ENCODE peak calls at places on chromosomes 6 and 20, in ten cellular contexts. W, I, Q, R, H, C, K, E, V and Z are unnamed samples.

GRCh38 chr6:1608976-1609661 is 596 bp upstream of the FOXC1 start:
- DNase-seq in W (peak; percentile 82), I (no peak), Q (no peak), R (no peak), H (peak; percentile 48), C (no peak), K (no peak), E (peak; percentile 51), V (peak; percentile 56), Z (no peak)

GRCh38 chr20:53352727-53353440 is 240.8 kb downstream of the ZNF217 start:
- DNase-seq in W (no peak), I (no peak), Q (no peak), R (no peak), H (no peak), C (no peak), K (no peak), E (no peak), V (no peak), Z (no peak)

GRCh38 chr20:10090588-10091166 is 55.9 kb downstream of the ANKEF1 start:
- DNase-seq in W (peak; percentile 76), I (peak; percentile 27), Q (peak; percentile 64), R (no peak), H (peak; percentile 75), C (peak; percentile 48), K (no peak), E (peak; percentile 67), V (peak; percentile 75), Z (no peak)

GRCh38 chr6:91299544-91300491 is 712.9 kb upstream of the MAP3K7 start:
- DNase-seq in W (peak; percentile 90), I (peak; percentile 51), Q (no peak), R (no peak), H (peak; percentile 49), C (no peak), K (no peak), E (no peak), V (peak; percentile 1), Z (no peak)

GRCh38 chr6:168822376-168822775 is 381.4 kb downstream of the SMOC2 start:
- DNase-seq in W (no peak), I (no peak), Q (no peak), R (no peak), H (no peak), C (no peak), K (no peak), E (no peak), V (no peak), Z (no peak)

GRCh38 chr6:165626711-165627110 is 36.3 kb downstream of the PDE10A start:
- DNase-seq in W (no peak), I (no peak), Q (no peak), R (no peak), H (no peak), C (no peak), K (no peak), E (no peak), V (no peak), Z (no peak)

GRCh38 chr20:16574656-16575355 is 1.6 kb upstream of the KIF16B start:
- DNase-seq in W (peak; percentile 95), I (peak; percentile 56), Q (peak; percentile 92), R (peak; percentile 97), H (peak; percentile 92), C (peak; percentile 80), K (peak; percentile 87), E (peak; percentile 83), V (peak; percentile 87), Z (peak; percentile 53)

GRCh38 chr20:8320306-8320705 is 188.2 kb downstream of the PLCB1 start:
- DNase-seq in W (no peak), I (no peak), Q (no peak), R (no peak), H (no peak), C (no peak), K (no peak), E (no peak), V (no peak), Z (no peak)

GRCh38 chr6:4805553-4806307 is 29.5 kb downstream of the CDYL start:
- DNase-seq in W (peak; percentile 92), I (peak; percentile 20), Q (peak; percentile 71), R (peak; percentile 74), H (peak; percentile 27), C (peak; percentile 61), K (no peak), E (peak; percentile 41), V (peak; percentile 45), Z (no peak)

GRCh38 chr6:72620866-72621242 is 1.0 kb upstream of the KCNQ5 start:
- DNase-seq in W (no peak), I (no peak), Q (no peak), R (peak; percentile 68), H (no peak), C (no peak), K (no peak), E (no peak), V (no peak), Z (no peak)

GRCh38 chr6:90458353-90459224 is 128.3 kb downstream of the MAP3K7 start:
- DNase-seq in W (no peak), I (no peak), Q (no peak), R (no peak), H (no peak), C (no peak), K (no peak), E (no peak), V (peak; percentile 27), Z (no peak)

GRCh38 chr20:168876-169275 is 11.6 kb downstream of the DEFB127 start:
- DNase-seq in W (no peak), I (no peak), Q (no peak), R (no peak), H (no peak), C (no peak), K (no peak), E (no peak), V (no peak), Z (no peak)

GRCh38 chr6:44133981-44134711 is 6.8 kb downstream of the TMEM63B start:
- DNase-seq in W (no peak), I (no peak), Q (no peak), R (no peak), H (no peak), C (no peak), K (no peak), E (no peak), V (no peak), Z (no peak)
- H3K27ac ChIP-seq in W (no peak overlapping the region), I (no peak overlapping the region), Q (peak overlapping the region; percentile 30), R (no peak overlapping the region), H (peak overlapping the region; percentile 88), C (peak overlapping the region; percentile 77), K (no peak overlapping the region), E (no peak overlapping the region), V (no peak overlapping the region), Z (no peak overlapping the region)

GRCh38 chr20:24770628-24771556 is 178.2 kb upstream of the CST7 start:
- DNase-seq in W (peak; percentile 26), I (no peak), Q (peak; percentile 22), R (no peak), H (no peak), C (no peak), K (peak; percentile 46), E (no peak), V (no peak), Z (no peak)
- H3K27ac ChIP-seq in W (no peak overlapping the region), I (no peak overlapping the region), Q (no peak overlapping the region), R (no peak overlapping the region), H (no peak overlapping the region), C (no peak overlapping the region), K (no peak overlapping the region), E (no peak overlapping the region), V (no peak overlapping the region), Z (no peak overlapping the region)

DNA sequence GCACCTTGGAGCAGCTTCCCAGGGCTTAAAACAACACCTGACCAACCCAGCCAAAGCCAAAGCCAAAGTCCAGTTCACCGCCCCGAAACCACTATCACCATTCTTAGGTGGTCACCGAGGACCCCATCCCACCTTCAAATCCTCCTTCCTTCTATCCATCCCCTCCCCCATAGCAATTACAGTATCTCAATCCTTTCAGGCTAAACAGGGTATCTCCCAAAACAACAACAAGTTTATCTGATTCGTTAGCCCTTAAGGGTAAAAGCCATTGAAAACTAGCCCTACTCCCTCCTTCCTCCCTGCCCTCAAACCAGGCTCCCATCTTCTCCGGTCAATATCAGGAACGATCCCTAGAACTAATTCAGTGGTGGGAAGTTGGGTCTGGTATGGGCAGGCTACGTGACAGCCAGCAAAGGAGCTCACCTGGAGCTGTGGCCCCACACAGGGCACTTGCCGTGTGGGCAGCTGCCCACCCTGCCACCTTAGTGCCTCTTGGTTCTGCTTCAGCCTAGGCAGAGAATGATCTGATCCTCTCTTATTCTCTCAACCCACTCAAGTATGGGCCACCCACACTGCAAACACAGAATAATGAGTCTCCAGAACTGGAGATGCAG is 2.0 kb downstream of the ARHGAP18 start:
- DNase-seq in W (no peak), I (no peak), Q (no peak), R (no peak), H (no peak), C (no peak), K (no peak), E (no peak), V (no peak), Z (no peak)
- H3K27ac ChIP-seq in W (no peak overlapping the region), I (no peak overlapping the region), Q (peak overlapping the region; percentile 90), R (peak overlapping the region; percentile 82), H (peak overlapping the region; percentile 87), C (no peak overlapping the region), K (no peak overlapping the region), E (peak overlapping the region; percentile 63), V (no peak overlapping the region), Z (no peak overlapping the region)

GRCh38 chr6:145883263-145883662 is 68.7 kb upstream of the FBXO30 start:
- DNase-seq in W (no peak), I (no peak), Q (no peak), R (no peak), H (no peak), C (no peak), K (no peak), E (no peak), V (no peak), Z (no peak)

GRCh38 chr6:145882121-145882531 is 67.5 kb upstream of the FBXO30 start:
- DNase-seq in W (no peak), I (no peak), Q (no peak), R (no peak), H (no peak), C (no peak), K (no peak), E (no peak), V (no peak), Z (no peak)

GRCh38 chr6:145890422-145890821 is 73.7 kb downstream of the SHPRH start:
- DNase-seq in W (no peak), I (no peak), Q (no peak), R (no peak), H (no peak), C (no peak), K (no peak), E (no peak), V (no peak), Z (no peak)

GRCh38 chr6:145887969-145888368 is 73.4 kb upstream of the FBXO30 start:
- DNase-seq in W (peak; percentile 48), I (no peak), Q (no peak), R (no peak), H (peak; percentile 24), C (no peak), K (no peak), E (peak; percentile 70), V (peak; percentile 36), Z (no peak)

DNA sequence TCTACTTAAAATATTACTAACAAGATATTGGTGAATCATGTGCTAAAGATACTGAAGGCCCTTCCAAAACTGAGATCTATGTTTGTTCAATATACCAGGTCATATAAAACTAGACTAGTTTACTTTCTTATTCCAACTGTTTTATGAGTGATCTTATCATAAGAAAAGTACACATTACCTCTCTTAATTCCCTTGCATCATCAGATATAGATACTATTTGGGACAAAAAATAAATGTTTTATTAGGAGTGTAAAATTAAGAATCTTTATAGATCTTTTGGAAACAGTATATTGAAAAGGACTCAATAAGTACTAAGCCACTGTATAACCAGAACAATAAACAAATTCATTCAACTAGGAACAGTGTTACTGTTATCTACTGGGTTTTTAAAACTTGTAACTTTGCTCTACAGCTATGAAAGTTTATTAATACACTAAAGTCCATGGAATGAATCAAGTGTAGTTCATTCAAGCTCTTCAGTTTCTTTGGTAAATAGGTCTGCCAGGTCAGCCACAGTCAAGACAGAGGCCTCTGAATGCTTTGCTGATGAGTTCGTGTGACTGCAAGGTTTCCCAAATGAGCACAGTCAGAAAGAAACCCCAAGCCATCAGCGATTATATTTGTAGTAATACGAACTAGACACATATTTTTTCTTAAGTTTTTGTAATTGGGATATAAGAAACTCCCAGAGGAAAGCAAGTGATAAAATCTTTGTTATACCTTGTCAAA is 71.8 kb upstream of the FBXO30 start:
- DNase-seq in W (no peak), I (no peak), Q (no peak), R (no peak), H (no peak), C (no peak), K (no peak), E (no peak), V (no peak), Z (no peak)
- H3K27ac ChIP-seq in W (no peak overlapping the region), I (no peak overlapping the region), Q (no peak overlapping the region), R (no peak overlapping the region), H (peak overlapping the region; percentile 0), C (no peak overlapping the region), K (no peak overlapping the region), E (no peak overlapping the region), V (no peak overlapping the region), Z (no peak overlapping the region)